ENCODE peak calls at places on chromosomes 12 and 14, in five cellular contexts. Y is endothelial cell of umbilical vein, N is PC-9, O is IMR-90, K is dorsolateral prefrontal cortex. V is an unnamed sample.

GRCh38 chr12:53103860-53104305 is 597 bp downstream of the SOAT2 start:
- DNase-seq in K (no peak), Y (no peak), O (no peak), N (no peak), V (no peak)

GRCh38 chr14:23638414-23639047 is 2.4 kb downstream of the DHRS2 start:
- DNase-seq in O (no peak), Y (no peak), K (no peak), N (no peak), V (no peak)

GRCh38 chr12:116033765-116034164 is 243.7 kb downstream of the MED13L start:
- DNase-seq in N (no peak), O (no peak), K (no peak), Y (no peak), V (no peak)

GRCh38 chr12:131869871-131870418 is 24.5 kb upstream of the ULK1 start:
- DNase-seq in Y (peak; percentile 25), O (peak; percentile 62), N (peak; percentile 72), K (peak; percentile 38), V (peak; percentile 56)

GRCh38 chr14:60204104-60204842 is 39.1 kb upstream of the DHRS7 start:
- DNase-seq in K (no peak), O (no peak), N (no peak), Y (no peak), V (no peak)

GRCh38 chr12:80763874-80764273 is 47.2 kb downstream of the MYF5 start:
- DNase-seq in K (no peak), O (peak; percentile 66), N (peak; percentile 7), Y (peak; percentile 73), V (peak; percentile 39)

GRCh38 chr12:69007166-69007857 is 74.3 kb upstream of the CPM start:
- DNase-seq in O (peak; percentile 97), Y (no peak), K (no peak), N (no peak), V (no peak)

GRCh38 chr14:89489796-89490506 is 72.9 kb upstream of the FOXN3 start:
- DNase-seq in K (no peak), O (peak; percentile 78), Y (no peak), N (no peak), V (no peak)

GRCh38 chr14:95666450-95666849 is 19.8 kb upstream of the TCL1B start:
- DNase-seq in K (no peak), O (no peak), Y (no peak), N (no peak), V (no peak)

GRCh38 chr14:78341827-78342389 is 171.7 kb downstream of the NRXN3 start:
- DNase-seq in K (no peak), Y (no peak), N (no peak), O (no peak), V (no peak)

GRCh38 chr12:57008113-57008687 is 1.9 kb upstream of the ZBTB39 start:
- DNase-seq in O (peak; percentile 82), K (no peak), N (no peak), Y (peak; percentile 73), V (peak; percentile 32)

DNA sequence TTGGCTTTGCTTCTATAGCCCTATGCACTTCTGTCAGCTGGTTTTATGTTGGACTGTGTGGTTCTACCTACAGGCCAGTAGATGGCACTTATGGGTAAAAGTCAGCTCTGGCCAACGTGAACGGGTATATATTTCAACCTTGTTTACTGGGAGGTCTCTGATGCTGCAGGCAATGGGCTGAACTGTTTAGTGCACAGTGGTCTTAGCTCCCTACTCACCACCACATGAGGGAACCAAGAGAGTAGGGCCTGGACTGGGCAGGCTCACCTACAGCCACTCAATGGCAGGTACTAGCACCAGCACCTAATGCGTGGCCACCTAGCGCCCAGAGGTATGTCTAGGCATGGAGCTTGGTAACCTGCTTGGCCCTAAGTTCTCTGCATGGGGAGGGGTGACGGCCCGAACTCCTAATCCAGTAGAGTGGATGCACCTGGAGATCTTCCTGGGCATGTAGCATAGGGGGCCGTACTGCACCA is 481.8 kb downstream of the TMEM117 start:
- DNase-seq in O (peak; percentile 40), N (no peak), K (no peak), Y (peak; percentile 7), V (peak; percentile 5)
- TF ChIP-seq CTCF in O (peak; percentile 45), N (peak; percentile 29), K (peak; percentile 28), Y (no peak), V (peak; percentile 41)

DNA sequence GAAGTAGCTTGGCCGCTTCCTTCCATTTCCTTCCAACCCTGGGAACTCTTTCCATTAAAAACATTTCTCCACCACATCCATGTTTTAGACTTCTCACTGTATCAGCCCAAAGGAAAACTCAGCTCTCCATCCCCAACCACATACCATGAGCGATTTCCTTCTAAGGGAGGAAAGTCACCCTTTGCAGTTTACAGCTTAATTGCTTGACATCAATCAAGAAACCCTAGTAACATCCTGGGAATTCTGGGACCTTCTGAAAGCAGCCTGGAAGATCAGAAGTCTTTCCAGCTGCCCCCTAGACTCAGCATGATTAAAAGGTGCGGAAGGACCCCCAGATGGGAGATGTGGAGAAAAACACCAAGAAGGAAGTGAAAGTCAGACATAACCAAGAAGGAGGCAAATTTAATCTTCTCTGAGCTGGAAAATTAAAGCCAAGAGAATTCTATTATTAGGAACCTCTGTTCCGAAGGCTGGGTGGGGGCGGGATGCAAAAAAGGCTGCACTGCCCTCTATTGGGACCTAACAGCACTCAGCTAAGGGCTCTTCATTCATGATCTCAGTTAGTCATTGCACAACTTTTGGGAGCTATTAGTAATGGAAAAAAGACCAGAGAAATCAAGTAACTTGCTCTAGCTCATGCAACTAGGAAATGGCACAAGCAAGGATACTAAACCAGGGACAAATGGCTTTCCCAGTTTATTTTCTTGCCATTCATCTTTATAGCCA is 73.2 kb upstream of the PLXNC1 start:
- DNase-seq in N (no peak), O (peak; percentile 89), Y (peak; percentile 28), K (no peak), V (no peak)
- TF ChIP-seq CTCF in N (peak; percentile 54), O (peak; percentile 78), Y (peak; percentile 46), K (peak; percentile 36), V (no peak)

GRCh38 chr12:8698132-8698829 is 490 bp downstream of the RIMKLB start:
- DNase-seq in K (peak; percentile 53), Y (peak; percentile 45), N (peak; percentile 69), O (peak; percentile 16), V (peak; percentile 46)

GRCh38 chr12:8697476-8698131 is at the start of gene RIMKLB:
- DNase-seq in K (peak; percentile 88), N (peak; percentile 82), O (peak; percentile 57), Y (peak; percentile 78), V (peak; percentile 77)

GRCh38 chr12:8702159-8702558 is 4.4 kb downstream of the RIMKLB start:
- DNase-seq in Y (no peak), N (no peak), K (no peak), O (no peak), V (no peak)

GRCh38 chr12:8698830-8699330 is 1.1 kb downstream of the RIMKLB start:
- DNase-seq in Y (peak; percentile 26), O (peak; percentile 47), N (no peak), K (no peak), V (no peak)

DNA sequence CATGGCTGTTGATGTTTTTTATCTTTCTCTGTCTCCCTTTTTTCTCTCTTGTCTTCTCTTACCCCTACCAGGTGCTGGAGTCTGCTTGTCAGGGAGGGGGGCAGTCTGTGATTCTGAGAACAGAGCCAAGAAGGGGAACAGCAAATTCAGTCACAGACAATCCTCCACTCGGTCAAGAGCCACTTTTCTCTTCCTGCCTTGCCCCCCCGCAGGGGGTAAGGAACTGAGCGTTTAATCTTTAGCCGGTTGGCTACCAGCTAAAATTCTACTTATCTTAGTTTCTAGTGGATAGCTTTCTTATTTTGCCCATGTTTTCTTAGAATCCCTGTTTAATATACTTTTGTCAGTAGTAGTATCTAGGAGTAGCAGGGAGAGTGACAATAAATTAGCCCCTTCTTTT is 1.9 kb downstream of the RIMKLB start:
- DNase-seq in Y (no peak), O (no peak), K (no peak), N (no peak), V (no peak)
- TF ChIP-seq CTCF in Y (no peak), O (no peak), K (no peak), N (no peak), V (no peak)

GRCh38 chr12:113221181-113221996 is at the start of gene TPCN1:
- DNase-seq in Y (peak; percentile 100), N (peak; percentile 99), K (peak; percentile 100), O (peak; percentile 100), V (peak; percentile 100)
- TF ChIP-seq CTCF in Y (no peak), N (no peak), K (no peak), O (peak; percentile 10), V (no peak)

DNA sequence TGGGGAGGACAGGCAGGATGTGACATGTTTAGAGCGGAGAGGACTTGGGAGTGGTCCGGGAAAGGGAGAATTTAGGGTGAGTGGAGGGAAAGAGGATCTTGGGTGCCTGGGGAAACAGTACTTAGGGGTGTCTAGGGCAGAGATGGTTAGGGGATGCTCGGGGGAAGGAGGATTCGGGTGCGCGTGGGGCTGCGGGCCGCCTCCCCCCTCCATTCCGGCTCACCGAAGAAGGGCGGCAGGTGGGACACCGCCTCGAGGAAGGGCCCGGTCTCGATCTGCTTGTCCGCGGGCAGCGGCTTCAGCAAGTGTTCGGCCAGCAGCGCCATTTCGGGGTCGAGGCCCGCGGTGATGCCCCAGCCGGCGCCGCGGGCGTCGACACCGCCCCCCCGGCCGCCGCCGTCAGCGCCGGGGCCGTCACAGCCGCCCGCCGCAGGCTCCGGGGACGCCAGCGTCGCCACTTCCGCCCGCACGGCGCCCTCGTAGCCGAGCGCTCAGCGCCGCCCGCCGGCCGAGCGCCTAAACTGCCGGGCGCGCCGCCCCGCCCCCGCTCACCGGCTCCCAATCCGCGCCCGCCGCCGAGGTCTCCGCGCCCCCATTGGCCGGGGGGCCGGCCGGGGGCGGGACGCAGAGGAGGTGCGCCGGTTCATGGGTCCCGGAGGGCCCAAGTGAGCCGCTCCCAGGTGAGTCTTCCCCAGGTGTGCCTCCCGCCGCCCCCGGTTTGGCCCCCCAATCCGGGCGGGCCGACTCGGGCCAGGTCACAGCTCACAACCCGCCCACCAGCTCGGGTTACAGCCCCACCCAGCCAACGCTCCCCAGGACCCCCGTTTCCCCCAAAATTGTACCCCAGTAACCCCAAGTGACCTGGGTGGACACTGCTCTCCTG is at the start of gene GLTP:
- DNase-seq in Y (peak; percentile 80), O (peak; percentile 63), K (peak; percentile 85), N (peak; percentile 93), V (peak; percentile 96)
- TF ChIP-seq CTCF in Y (peak; percentile 68), O (peak; percentile 89), K (no peak), N (no peak), V (peak; percentile 52)

GRCh38 chr14:51093371-51094281 is 1.3 kb downstream of the TRIM9 start:
- DNase-seq in N (no peak), Y (no peak), O (no peak), K (peak; percentile 89), V (no peak)
- TF ChIP-seq CTCF in N (no peak), Y (no peak), O (no peak), K (peak; percentile 41), V (no peak)

DNA sequence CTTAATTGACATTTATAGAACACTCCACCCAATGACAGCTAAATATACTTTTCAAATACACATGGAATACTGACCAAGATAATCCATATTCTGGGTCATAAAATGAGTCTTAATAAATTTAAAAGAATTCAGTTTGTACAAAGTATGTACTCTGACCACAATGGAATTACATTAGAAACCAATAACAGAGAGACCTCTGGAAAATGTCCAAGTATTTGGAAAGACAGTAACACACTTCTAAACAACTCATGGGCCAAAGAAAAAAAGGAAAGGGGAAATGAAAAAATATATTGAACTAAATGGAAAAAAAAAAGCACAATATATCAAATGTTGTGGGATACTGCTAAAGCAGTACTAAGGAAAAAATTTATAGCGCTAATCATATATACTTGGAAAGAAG is 52.0 kb downstream of the CRACR2A start:
- DNase-seq in N (no peak), O (peak; percentile 51), Y (no peak), K (no peak), V (no peak)
- TF ChIP-seq CTCF in N (no peak), O (no peak), Y (no peak), K (no peak), V (no peak)

GRCh38 chr14:82999802-83000201 is 1466.1 kb upstream of the SEL1L start:
- DNase-seq in O (peak; percentile 22), N (no peak), Y (no peak), K (no peak), V (no peak)
- TF ChIP-seq CTCF in O (peak; percentile 52), N (no peak), Y (no peak), K (no peak), V (no peak)